ENCODE peak calls at places on chromosome 11, in ten cellular contexts. One of them, this sample, is unnamed.

GRCh38 chr11:90178751-90179150 is 44.1 kb downstream of the CHORDC1 start:
- DNase-seq in left colon: no peak
- DNase-seq in NCI-H774: no peak
- DNase-seq in WERI-Rb-1: no peak
- DNase-seq in effector CD4-positive, alpha-beta T cell: no peak
- DNase-seq in SHP77: no peak
- DNase-seq in pulmonary artery endothelial cell: no peak
- DNase-seq in GM12865: no peak
- DNase-seq in memory B cell: no peak
- DNase-seq in stimulated activated CD4-positive, alpha-beta T cell treated with anti-CD3 and anti-CD28 coated beads, Interleukin-12 subunit alpha, Interleukin-12 subunit beta, amount 100 ng/mL, for 24 hours: no peak
- DNase-seq in this sample: no peak

GRCh38 chr11:45890886-45891550 is 5.6 kb downstream of the MAPK8IP1 start:
- DNase-seq in left colon: no peak
- DNase-seq in NCI-H774: no peak
- DNase-seq in WERI-Rb-1: no peak
- DNase-seq in effector CD4-positive, alpha-beta T cell: no peak
- DNase-seq in SHP77: no peak
- DNase-seq in pulmonary artery endothelial cell: no peak
- DNase-seq in GM12865: no peak
- DNase-seq in memory B cell: no peak
- DNase-seq in stimulated activated CD4-positive, alpha-beta T cell treated with anti-CD3 and anti-CD28 coated beads, Interleukin-12 subunit alpha, Interleukin-12 subunit beta, amount 100 ng/mL, for 24 hours: no peak
- DNase-seq in this sample: no peak

GRCh38 chr11:326842-327580 is 6.4 kb upstream of the IFITM3 start:
- DNase-seq in left colon: peak
- DNase-seq in NCI-H774: no peak
- DNase-seq in WERI-Rb-1: no peak
- DNase-seq in effector CD4-positive, alpha-beta T cell: peak
- DNase-seq in SHP77: no peak
- DNase-seq in pulmonary artery endothelial cell: peak
- DNase-seq in GM12865: peak
- DNase-seq in memory B cell: no peak
- DNase-seq in stimulated activated CD4-positive, alpha-beta T cell treated with anti-CD3 and anti-CD28 coated beads, Interleukin-12 subunit alpha, Interleukin-12 subunit beta, amount 100 ng/mL, for 24 hours: peak
- DNase-seq in this sample: peak

GRCh38 chr11:123129920-123130319 is 65.1 kb downstream of the CLMP start:
- DNase-seq in left colon: no peak
- DNase-seq in NCI-H774: no peak
- DNase-seq in WERI-Rb-1: no peak
- DNase-seq in effector CD4-positive, alpha-beta T cell: no peak
- DNase-seq in SHP77: no peak
- DNase-seq in pulmonary artery endothelial cell: no peak
- DNase-seq in GM12865: no peak
- DNase-seq in memory B cell: no peak
- DNase-seq in stimulated activated CD4-positive, alpha-beta T cell treated with anti-CD3 and anti-CD28 coated beads, Interleukin-12 subunit alpha, Interleukin-12 subunit beta, amount 100 ng/mL, for 24 hours: no peak
- DNase-seq in this sample: no peak

GRCh38 chr11:117931971-117932370 is 2.8 kb upstream of the TMPRSS13 start:
- DNase-seq in left colon: no peak
- DNase-seq in NCI-H774: no peak
- DNase-seq in WERI-Rb-1: no peak
- DNase-seq in effector CD4-positive, alpha-beta T cell: no peak
- DNase-seq in SHP77: no peak
- DNase-seq in pulmonary artery endothelial cell: no peak
- DNase-seq in GM12865: peak
- DNase-seq in memory B cell: no peak
- DNase-seq in stimulated activated CD4-positive, alpha-beta T cell treated with anti-CD3 and anti-CD28 coated beads, Interleukin-12 subunit alpha, Interleukin-12 subunit beta, amount 100 ng/mL, for 24 hours: peak
- DNase-seq in this sample: no peak

GRCh38 chr11:105870521-105871113 is 151.4 kb downstream of the MSANTD4 start:
- DNase-seq in left colon: no peak
- DNase-seq in NCI-H774: no peak
- DNase-seq in WERI-Rb-1: no peak
- DNase-seq in effector CD4-positive, alpha-beta T cell: no peak
- DNase-seq in SHP77: no peak
- DNase-seq in pulmonary artery endothelial cell: no peak
- DNase-seq in GM12865: no peak
- DNase-seq in memory B cell: no peak
- DNase-seq in stimulated activated CD4-positive, alpha-beta T cell treated with anti-CD3 and anti-CD28 coated beads, Interleukin-12 subunit alpha, Interleukin-12 subunit beta, amount 100 ng/mL, for 24 hours: no peak
- DNase-seq in this sample: no peak

GRCh38 chr11:72328366-72329224 is 84.6 kb upstream of the PHOX2A start:
- DNase-seq in left colon: no peak
- DNase-seq in NCI-H774: no peak
- DNase-seq in WERI-Rb-1: no peak
- DNase-seq in effector CD4-positive, alpha-beta T cell: no peak
- DNase-seq in SHP77: no peak
- DNase-seq in pulmonary artery endothelial cell: no peak
- DNase-seq in GM12865: no peak
- DNase-seq in memory B cell: no peak
- DNase-seq in stimulated activated CD4-positive, alpha-beta T cell treated with anti-CD3 and anti-CD28 coated beads, Interleukin-12 subunit alpha, Interleukin-12 subunit beta, amount 100 ng/mL, for 24 hours: no peak
- DNase-seq in this sample: no peak

GRCh38 chr11:93219440-93219839 is 21.6 kb upstream of the SLC36A4 start:
- DNase-seq in left colon: no peak
- DNase-seq in NCI-H774: no peak
- DNase-seq in WERI-Rb-1: no peak
- DNase-seq in effector CD4-positive, alpha-beta T cell: no peak
- DNase-seq in SHP77: no peak
- DNase-seq in pulmonary artery endothelial cell: no peak
- DNase-seq in GM12865: peak
- DNase-seq in memory B cell: no peak
- DNase-seq in stimulated activated CD4-positive, alpha-beta T cell treated with anti-CD3 and anti-CD28 coated beads, Interleukin-12 subunit alpha, Interleukin-12 subunit beta, amount 100 ng/mL, for 24 hours: no peak
- DNase-seq in this sample: no peak

GRCh38 chr11:125990244-125990643 is 44.4 kb downstream of the VSIG10L2 start:
- DNase-seq in left colon: no peak
- DNase-seq in NCI-H774: no peak
- DNase-seq in WERI-Rb-1: no peak
- DNase-seq in effector CD4-positive, alpha-beta T cell: no peak
- DNase-seq in SHP77: no peak
- DNase-seq in pulmonary artery endothelial cell: no peak
- DNase-seq in GM12865: peak
- DNase-seq in memory B cell: no peak
- DNase-seq in stimulated activated CD4-positive, alpha-beta T cell treated with anti-CD3 and anti-CD28 coated beads, Interleukin-12 subunit alpha, Interleukin-12 subunit beta, amount 100 ng/mL, for 24 hours: peak
- DNase-seq in this sample: no peak

GRCh38 chr11:76419896-76420295 is 24.9 kb upstream of the EMSY start:
- DNase-seq in left colon: no peak
- DNase-seq in NCI-H774: no peak
- DNase-seq in WERI-Rb-1: peak
- DNase-seq in effector CD4-positive, alpha-beta T cell: no peak
- DNase-seq in SHP77: peak
- DNase-seq in pulmonary artery endothelial cell: no peak
- DNase-seq in GM12865: peak
- DNase-seq in memory B cell: no peak
- DNase-seq in stimulated activated CD4-positive, alpha-beta T cell treated with anti-CD3 and anti-CD28 coated beads, Interleukin-12 subunit alpha, Interleukin-12 subunit beta, amount 100 ng/mL, for 24 hours: no peak
- DNase-seq in this sample: no peak

GRCh38 chr11:69497221-69497787 is 15.8 kb downstream of the LINC01488 start:
- DNase-seq in left colon: peak
- DNase-seq in NCI-H774: no peak
- DNase-seq in WERI-Rb-1: no peak
- DNase-seq in effector CD4-positive, alpha-beta T cell: no peak
- DNase-seq in SHP77: no peak
- DNase-seq in pulmonary artery endothelial cell: peak
- DNase-seq in GM12865: no peak
- DNase-seq in memory B cell: no peak
- DNase-seq in stimulated activated CD4-positive, alpha-beta T cell treated with anti-CD3 and anti-CD28 coated beads, Interleukin-12 subunit alpha, Interleukin-12 subunit beta, amount 100 ng/mL, for 24 hours: no peak
- DNase-seq in this sample: peak

GRCh38 chr11:62399172-62399867 is 19.5 kb upstream of the SCGB1A1 start:
- DNase-seq in left colon: no peak
- DNase-seq in NCI-H774: no peak
- DNase-seq in WERI-Rb-1: no peak
- DNase-seq in effector CD4-positive, alpha-beta T cell: no peak
- DNase-seq in SHP77: no peak
- DNase-seq in pulmonary artery endothelial cell: no peak
- DNase-seq in GM12865: no peak
- DNase-seq in memory B cell: no peak
- DNase-seq in stimulated activated CD4-positive, alpha-beta T cell treated with anti-CD3 and anti-CD28 coated beads, Interleukin-12 subunit alpha, Interleukin-12 subunit beta, amount 100 ng/mL, for 24 hours: no peak
- DNase-seq in this sample: no peak

GRCh38 chr11:128424271-128424709 is 163.1 kb downstream of the ETS1 start:
- DNase-seq in left colon: peak
- DNase-seq in NCI-H774: no peak
- DNase-seq in WERI-Rb-1: no peak
- DNase-seq in effector CD4-positive, alpha-beta T cell: no peak
- DNase-seq in SHP77: no peak
- DNase-seq in pulmonary artery endothelial cell: no peak
- DNase-seq in GM12865: no peak
- DNase-seq in memory B cell: no peak
- DNase-seq in stimulated activated CD4-positive, alpha-beta T cell treated with anti-CD3 and anti-CD28 coated beads, Interleukin-12 subunit alpha, Interleukin-12 subunit beta, amount 100 ng/mL, for 24 hours: no peak
- DNase-seq in this sample: peak

GRCh38 chr11:10695821-10696220 is 2.3 kb upstream of the IRAG1 start:
- DNase-seq in left colon: no peak
- DNase-seq in NCI-H774: no peak
- DNase-seq in WERI-Rb-1: no peak
- DNase-seq in effector CD4-positive, alpha-beta T cell: no peak
- DNase-seq in SHP77: no peak
- DNase-seq in pulmonary artery endothelial cell: no peak
- DNase-seq in GM12865: no peak
- DNase-seq in memory B cell: no peak
- DNase-seq in stimulated activated CD4-positive, alpha-beta T cell treated with anti-CD3 and anti-CD28 coated beads, Interleukin-12 subunit alpha, Interleukin-12 subunit beta, amount 100 ng/mL, for 24 hours: no peak
- DNase-seq in this sample: no peak

GRCh38 chr11:6356503-6356902 is 33.8 kb upstream of the SMPD1 start:
- DNase-seq in left colon: no peak
- DNase-seq in NCI-H774: no peak
- DNase-seq in WERI-Rb-1: no peak
- DNase-seq in effector CD4-positive, alpha-beta T cell: no peak
- DNase-seq in SHP77: no peak
- DNase-seq in pulmonary artery endothelial cell: no peak
- DNase-seq in GM12865: no peak
- DNase-seq in memory B cell: no peak
- DNase-seq in stimulated activated CD4-positive, alpha-beta T cell treated with anti-CD3 and anti-CD28 coated beads, Interleukin-12 subunit alpha, Interleukin-12 subunit beta, amount 100 ng/mL, for 24 hours: no peak
- DNase-seq in this sample: no peak

GRCh38 chr11:132139181-132139580 is 768.8 kb downstream of the NTM start:
- DNase-seq in left colon: no peak
- DNase-seq in NCI-H774: no peak
- DNase-seq in WERI-Rb-1: no peak
- DNase-seq in effector CD4-positive, alpha-beta T cell: no peak
- DNase-seq in SHP77: no peak
- DNase-seq in pulmonary artery endothelial cell: no peak
- DNase-seq in GM12865: no peak
- DNase-seq in memory B cell: no peak
- DNase-seq in stimulated activated CD4-positive, alpha-beta T cell treated with anti-CD3 and anti-CD28 coated beads, Interleukin-12 subunit alpha, Interleukin-12 subunit beta, amount 100 ng/mL, for 24 hours: no peak
- DNase-seq in this sample: no peak

GRCh38 chr11:63180536-63180935 is 36.5 kb upstream of the SLC22A24 start:
- DNase-seq in left colon: no peak
- DNase-seq in NCI-H774: no peak
- DNase-seq in WERI-Rb-1: no peak
- DNase-seq in effector CD4-positive, alpha-beta T cell: no peak
- DNase-seq in SHP77: no peak
- DNase-seq in pulmonary artery endothelial cell: no peak
- DNase-seq in GM12865: no peak
- DNase-seq in memory B cell: no peak
- DNase-seq in stimulated activated CD4-positive, alpha-beta T cell treated with anti-CD3 and anti-CD28 coated beads, Interleukin-12 subunit alpha, Interleukin-12 subunit beta, amount 100 ng/mL, for 24 hours: no peak
- DNase-seq in this sample: no peak

This sample was measured in left ventricle myocardium inferior.